ENCODE peak calls at places on chromosomes 16 and 17, in six cellular contexts. Y, I, F, S, W and V are unnamed samples.

GRCh38 chr17:31495049-31495885 is 103.8 kb downstream of the RAB11FIP4 start:
- DNase-seq in Y (no peak), I (no peak), F (no peak), S (no peak), W (peak; percentile 28), V (no peak)

GRCh38 chr16:10965440-10966039 is 21.2 kb downstream of the CLEC16A start:
- DNase-seq in Y (no peak), I (no peak), F (no peak), S (no peak), W (no peak), V (no peak)

GRCh38 chr17:44522883-44523671 is 19.9 kb upstream of the GPATCH8 start:
- DNase-seq in Y (no peak), I (no peak), F (peak; percentile 77), S (peak; percentile 84), W (peak; percentile 69), V (no peak)

GRCh38 chr17:42586514-42587230 is 9.1 kb upstream of the PSMC3IP start:
- DNase-seq in Y (no peak), I (no peak), F (no peak), S (no peak), W (no peak), V (no peak)

GRCh38 chr17:61431594-61432311 is 20.5 kb upstream of the TBX4 start:
- DNase-seq in Y (no peak), I (no peak), F (no peak), S (peak; percentile 69), W (peak; percentile 53), V (no peak)

GRCh38 chr17:34382586-34383224 is 19.7 kb upstream of the CCL1 start:
- DNase-seq in Y (no peak), I (peak; percentile 66), F (peak; percentile 26), S (no peak), W (no peak), V (peak; percentile 77)

GRCh38 chr17:21129023-21129681 is 2.4 kb downstream of the DHRS7B start:
- DNase-seq in Y (no peak), I (no peak), F (peak; percentile 34), S (peak; percentile 67), W (peak; percentile 81), V (no peak)

GRCh38 chr17:82900741-82901140 is 60.9 kb upstream of the ZNF750 start:
- DNase-seq in Y (no peak), I (no peak), F (no peak), S (no peak), W (no peak), V (no peak)

GRCh38 chr16:57648590-57649442 is 19.3 kb upstream of the ADGRG3 start:
- DNase-seq in Y (peak; percentile 76), I (peak; percentile 96), F (peak; percentile 92), S (peak; percentile 85), W (peak; percentile 61), V (peak; percentile 94)

GRCh38 chr16:21599994-21600773 is 807 bp downstream of the METTL9 start:
- DNase-seq in Y (no peak), I (no peak), F (no peak), S (peak; percentile 27), W (no peak), V (no peak)

GRCh38 chr17:3959921-3960601 is 4.2 kb downstream of the ATP2A3 start:
- DNase-seq in Y (no peak), I (no peak), F (no peak), S (no peak), W (no peak), V (no peak)

GRCh38 chr16:54359086-54359485 is 72.5 kb upstream of the IRX3 start:
- DNase-seq in Y (no peak), I (no peak), F (no peak), S (no peak), W (no peak), V (no peak)

GRCh38 chr16:27743963-27744362 is 194.0 kb downstream of the KATNIP start:
- DNase-seq in Y (no peak), I (no peak), F (no peak), S (no peak), W (no peak), V (no peak)

GRCh38 chr17:82120148-82120547 is 22.1 kb upstream of the FASN start:
- DNase-seq in Y (no peak), I (no peak), F (no peak), S (no peak), W (peak; percentile 38), V (no peak)

GRCh38 chr16:66984902-66985311 is 3.5 kb upstream of the CES4A start:
- DNase-seq in Y (no peak), I (no peak), F (no peak), S (no peak), W (no peak), V (no peak)

GRCh38 chr16:59210955-59211541 is 476.9 kb upstream of the GOT2 start:
- DNase-seq in Y (no peak), I (no peak), F (peak; percentile 10), S (peak; percentile 96), W (peak; percentile 64), V (no peak)

GRCh38 chr16:28210264-28210663 is 1.5 kb downstream of the XPO6 start:
- DNase-seq in Y (no peak), I (no peak), F (no peak), S (no peak), W (no peak), V (no peak)

GRCh38 chr17:12667299-12667958 is 1.7 kb downstream of the MYOCD start:
- DNase-seq in Y (peak; percentile 20), I (no peak), F (peak; percentile 8), S (peak; percentile 90), W (peak; percentile 55), V (no peak)

GRCh38 chr16:8963010-8963824 is 489 bp downstream of the USP7 start:
- DNase-seq in Y (no peak), I (no peak), F (peak; percentile 16), S (no peak), W (no peak), V (no peak)

GRCh38 chr16:87628940-87629339 is 26.6 kb downstream of the JPH3 start:
- DNase-seq in Y (no peak), I (no peak), F (no peak), S (peak; percentile 63), W (peak; percentile 68), V (no peak)

GRCh38 chr17:32463304-32463703 is 19.0 kb downstream of the PSMD11 start:
- DNase-seq in Y (no peak), I (no peak), F (no peak), S (no peak), W (no peak), V (no peak)

GRCh38 chr17:60522889-60523626 is 3.0 kb downstream of the APPBP2 start:
- DNase-seq in Y (no peak), I (no peak), F (no peak), S (no peak), W (no peak), V (no peak)

GRCh38 chr16:16014329-16015224 is 65.2 kb downstream of the ABCC1 start:
- DNase-seq in Y (no peak), I (no peak), F (no peak), S (peak; percentile 92), W (peak; percentile 57), V (peak; percentile 88)

DNA sequence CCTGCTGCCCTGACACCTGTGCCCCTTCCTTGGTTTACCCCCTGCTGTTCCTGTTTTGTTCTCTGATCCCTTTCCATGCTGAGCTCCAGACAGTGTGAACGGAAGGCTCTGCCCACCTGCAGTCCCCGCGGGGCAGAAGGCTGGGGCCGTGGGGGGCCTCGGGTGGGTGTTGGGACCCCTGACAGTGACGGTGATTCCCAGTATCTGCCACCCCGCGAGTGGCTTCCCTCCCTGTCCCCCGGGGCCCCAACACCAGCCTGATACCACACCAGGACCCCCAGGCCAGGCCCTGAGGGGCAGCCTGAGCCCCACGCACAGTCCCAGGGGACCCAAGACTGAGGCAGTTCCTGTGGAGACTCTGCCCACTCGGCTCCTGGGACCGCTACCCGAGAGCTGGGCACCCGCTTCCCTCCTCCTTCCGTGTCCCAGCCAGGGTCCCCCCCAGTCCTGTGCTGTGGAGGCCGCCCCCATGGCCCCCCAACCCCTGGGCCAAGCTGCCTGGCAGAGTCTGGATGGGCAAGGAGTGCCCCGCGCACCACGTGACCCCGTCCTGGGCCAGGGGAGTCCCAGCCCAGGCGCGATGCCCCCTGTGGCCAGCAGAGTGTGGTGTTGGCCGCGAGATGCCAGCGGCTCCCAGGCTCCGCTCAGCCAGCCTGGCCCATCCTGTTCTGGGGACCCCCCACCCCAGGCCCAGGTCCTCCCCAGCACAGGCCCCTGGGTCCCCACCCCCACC is 10.0 kb upstream of the C1QTNF8 start:
- DNase-seq in Y (peak; percentile 81), I (no peak), F (peak; percentile 87), S (peak; percentile 71), W (peak; percentile 28), V (peak; percentile 93)
- TF ChIP-seq CTCF in Y (peak; percentile 98), I (no peak), F (peak; percentile 81), S (peak; percentile 93), W (peak; percentile 66), V (peak; percentile 98)

GRCh38 chr17:37888881-37889280 is 35.3 kb upstream of the TBC1D3K start:
- DNase-seq in Y (no peak), I (no peak), F (no peak), S (no peak), W (no peak), V (no peak)

GRCh38 chr17:37884516-37884915 is 39.7 kb upstream of the TBC1D3K start:
- DNase-seq in Y (no peak), I (no peak), F (no peak), S (no peak), W (no peak), V (no peak)

DNA sequence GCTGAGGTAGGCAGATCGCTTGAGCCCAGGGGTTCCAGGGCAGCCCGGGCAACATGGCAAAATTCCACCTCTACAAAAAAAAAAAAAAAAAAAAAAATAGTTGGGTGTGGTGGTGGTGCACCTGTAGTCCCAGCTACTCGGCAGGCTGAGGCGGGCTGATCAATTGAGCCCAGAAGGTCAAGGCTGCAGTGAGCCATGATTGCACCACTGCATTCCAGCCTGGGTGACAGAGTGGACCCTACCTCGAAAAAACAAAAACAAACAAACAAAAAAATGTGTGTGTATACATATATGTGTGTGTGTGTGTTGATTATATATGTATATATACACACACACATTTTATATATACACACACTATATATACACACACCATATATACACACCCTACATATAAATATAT is 39.1 kb upstream of the TBC1D3K start:
- DNase-seq in Y (no peak), I (no peak), F (no peak), S (no peak), W (no peak), V (no peak)
- TF ChIP-seq CTCF in Y (no peak), I (no peak), F (no peak), S (no peak), W (no peak), V (no peak)

GRCh38 chr16:4684030-4684715 is 9.2 kb upstream of the NUDT16L1 start:
- DNase-seq in Y (no peak), I (no peak), F (no peak), S (no peak), W (no peak), V (no peak)

GRCh38 chr16:4682084-4682581 is 11.2 kb upstream of the NUDT16L1 start:
- DNase-seq in Y (no peak), I (no peak), F (no peak), S (no peak), W (no peak), V (no peak)

GRCh38 chr16:4681471-4682083 is 11.8 kb upstream of the NUDT16L1 start:
- DNase-seq in Y (no peak), I (no peak), F (no peak), S (no peak), W (no peak), V (no peak)

GRCh38 chr16:4683255-4684029 is 9.9 kb upstream of the NUDT16L1 start:
- DNase-seq in Y (no peak), I (no peak), F (no peak), S (no peak), W (no peak), V (no peak)

GRCh38 chr16:4682616-4683254 is 10.6 kb upstream of the NUDT16L1 start:
- DNase-seq in Y (peak; percentile 30), I (no peak), F (peak; percentile 65), S (peak; percentile 50), W (no peak), V (no peak)
- TF ChIP-seq CTCF in Y (peak; percentile 42), I (no peak), F (peak; percentile 63), S (peak; percentile 32), W (no peak), V (peak; percentile 20)

GRCh38 chr16:85931596-85932402 is 32.8 kb downstream of the IRF8 start:
- DNase-seq in Y (no peak), I (no peak), F (no peak), S (no peak), W (no peak), V (no peak)
- TF ChIP-seq CTCF in Y (no peak), I (no peak), F (no peak), S (no peak), W (no peak), V (no peak)